ENCODE peak calls at places on chromosomes 5 and 9, in nine cellular contexts. Y is iPS DF 19.7; H is foreskin fibroblast; Q is GM13976; L is activated CD4-positive, alpha-beta T cell treated with anti-CD3 and anti-CD28 coated beads, Interleukin-2, amount 50 U/mL, for 48 hours; O is tibial artery; W is RKO; D is retina; R is transverse colon. U is an unnamed sample.
A peak's percentile ranks its signal among the peaks of the same experiment; 100 is the strongest.

GRCh38 chr5:137206030-137206715 is 293.0 kb downstream of the SPOCK1 start:
- DNase-seq in Y (no peak), H (peak; percentile 69), Q (no peak), L (no peak), O (no peak), W (no peak), D (no peak), R (no peak), U (no peak)

GRCh38 chr5:113340537-113340936 is 94.3 kb downstream of the TSSK1B start:
- DNase-seq in Y (no peak), H (no peak), Q (no peak), L (no peak), O (no peak), W (no peak), D (no peak), R (no peak), U (no peak)

GRCh38 chr5:15768936-15769335 is 269.0 kb downstream of the FBXL7 start:
- DNase-seq in Y (no peak), H (no peak), Q (no peak), L (no peak), O (no peak), W (no peak), D (no peak), R (no peak), U (no peak)

GRCh38 chr9:117291223-117291622 is 123.6 kb downstream of the ASTN2 start:
- DNase-seq in Y (no peak), H (no peak), Q (no peak), L (no peak), O (no peak), W (no peak), D (no peak), R (no peak), U (no peak)

GRCh38 chr9:114098021-114098659 is 952 bp downstream of the KIF12 start:
- DNase-seq in Y (no peak), H (peak; percentile 25), Q (no peak), L (no peak), O (peak; percentile 62), W (peak; percentile 48), D (peak; percentile 53), R (peak; percentile 70), U (no peak)

GRCh38 chr9:115022760-115023434 is 92.5 kb upstream of the TNFSF8 start:
- DNase-seq in Y (no peak), H (peak; percentile 90), Q (no peak), L (no peak), O (no peak), W (no peak), D (no peak), R (no peak), U (no peak)

GRCh38 chr9:21334969-21335632 is at the start of gene KLHL9:
- DNase-seq in Y (peak; percentile 61), H (peak; percentile 97), Q (peak; percentile 93), L (peak; percentile 91), O (peak; percentile 96), W (peak; percentile 92), D (peak; percentile 94), R (peak; percentile 94), U (peak; percentile 92)

GRCh38 chr5:14491505-14491904 is 90.1 kb upstream of the OTULINL start:
- DNase-seq in Y (no peak), H (peak; percentile 85), Q (no peak), L (no peak), O (no peak), W (no peak), D (no peak), R (no peak), U (no peak)

GRCh38 chr5:17340816-17341215 is 123.4 kb downstream of the BASP1 start:
- DNase-seq in Y (no peak), H (no peak), Q (no peak), L (no peak), O (no peak), W (no peak), D (no peak), R (no peak), U (no peak)

GRCh38 chr9:130825051-130825651 is 9.9 kb upstream of the ABL1 start:
- DNase-seq in Y (peak; percentile 65), H (peak; percentile 76), Q (no peak), L (no peak), O (no peak), W (no peak), D (peak; percentile 39), R (no peak), U (no peak)

GRCh38 chr9:110282023-110282766 is 25.9 kb upstream of the TXN start:
- DNase-seq in Y (no peak), H (no peak), Q (no peak), L (no peak), O (no peak), W (no peak), D (no peak), R (no peak), U (no peak)

GRCh38 chr5:114362977-114363721 is 1.3 kb downstream of the KCNN2 start:
- DNase-seq in Y (no peak), H (peak; percentile 52), Q (peak; percentile 15), L (peak; percentile 3), O (no peak), W (no peak), D (peak; percentile 85), R (no peak), U (peak; percentile 28)

GRCh38 chr5:13378073-13378472 is 566.4 kb downstream of the DNAH5 start:
- DNase-seq in Y (no peak), H (no peak), Q (no peak), L (no peak), O (no peak), W (no peak), D (no peak), R (no peak), U (no peak)

GRCh38 chr5:41869150-41869738 is 981 bp downstream of the OXCT1 start:
- DNase-seq in Y (no peak), H (peak; percentile 62), Q (no peak), L (no peak), O (peak; percentile 90), W (peak; percentile 69), D (no peak), R (peak; percentile 11), U (peak; percentile 68)

GRCh38 chr5:208449-209114 is 9.4 kb downstream of the CCDC127 start:
- DNase-seq in Y (no peak), H (no peak), Q (no peak), L (no peak), O (no peak), W (no peak), D (no peak), R (no peak), U (no peak)

GRCh38 chr5:10867408-10868303 is 106.6 kb upstream of the DAP start:
- DNase-seq in Y (no peak), H (no peak), Q (no peak), L (no peak), O (no peak), W (no peak), D (no peak), R (no peak), U (no peak)

GRCh38 chr5:142900926-142901325 is 130.7 kb downstream of the ARHGAP26 start:
- DNase-seq in Y (no peak), H (peak; percentile 77), Q (no peak), L (no peak), O (no peak), W (no peak), D (no peak), R (no peak), U (no peak)

GRCh38 chr9:130448035-130448624 is 3.4 kb downstream of the ASS1 start:
- DNase-seq in Y (no peak), H (peak; percentile 83), Q (no peak), L (no peak), O (no peak), W (no peak), D (peak; percentile 66), R (no peak), U (no peak)

GRCh38 chr5:38404667-38405276 is 146.4 kb downstream of the EGFLAM start:
- DNase-seq in Y (peak; percentile 33), H (no peak), Q (no peak), L (no peak), O (no peak), W (no peak), D (no peak), R (no peak), U (no peak)

GRCh38 chr9:706606-707451 is 134.7 kb upstream of the DMRT1 start:
- DNase-seq in Y (no peak), H (peak; percentile 83), Q (peak; percentile 41), L (peak; percentile 58), O (peak; percentile 91), W (no peak), D (peak; percentile 63), R (peak; percentile 55), U (peak; percentile 60)

GRCh38 chr5:127645300-127645726 is 3.6 kb upstream of the CTXN3 start:
- DNase-seq in Y (no peak), H (no peak), Q (no peak), L (no peak), O (no peak), W (no peak), D (no peak), R (no peak), U (no peak)

GRCh38 chr5:72523960-72524582 is 16.9 kb upstream of the ZNF366 start:
- DNase-seq in Y (no peak), H (peak; percentile 81), Q (peak; percentile 53), L (no peak), O (no peak), W (peak; percentile 62), D (no peak), R (no peak), U (no peak)

GRCh38 chr5:11075010-11075860 is 314.2 kb upstream of the DAP start:
- DNase-seq in Y (no peak), H (no peak), Q (no peak), L (no peak), O (no peak), W (no peak), D (no peak), R (no peak), U (peak; percentile 25)

U was measured in dorsolateral prefrontal cortex.